ENCODE peak calls at places on chromosomes 16 and 17, in four cellular contexts. T is K562, P is HCT116, N is GM12878. W is an unnamed sample.

GRCh38 chr16:88835818-88836217 is 20.9 kb downstream of the GALNS start:
- DNase-seq in T (no peak), N (no peak), P (no peak), W (no peak)

GRCh38 chr16:27706803-27707685 is 157.1 kb downstream of the KATNIP start:
- DNase-seq in P (no peak), T (no peak), N (no peak), W (no peak)

GRCh38 chr16:75541236-75541635 is 5.3 kb upstream of the CHST5 start:
- DNase-seq in T (no peak), P (no peak), N (no peak), W (no peak)

GRCh38 chr16:30741461-30741914 is 6.7 kb upstream of the PHKG2 start:
- DNase-seq in N (no peak), T (no peak), P (peak), W (peak)

GRCh38 chr17:75411328-75412067 is 6.0 kb upstream of the GRB2 start:
- DNase-seq in T (no peak), P (no peak), N (no peak), W (no peak)

GRCh38 chr17:72928454-72929136 is 163.9 kb downstream of the SLC39A11 start:
- DNase-seq in P (no peak), T (no peak), N (no peak), W (peak)

GRCh38 chr16:88432174-88432573 is 20.9 kb upstream of the ZFPM1 start:
- DNase-seq in N (no peak), T (no peak), P (no peak), W (no peak)

GRCh38 chr16:1610841-1611653 is 825 bp downstream of the IFT140 start:
- DNase-seq in N (no peak), T (no peak), P (no peak), W (no peak)

GRCh38 chr17:75571197-75571884 is 16.3 kb upstream of the MYO15B start:
- DNase-seq in T (no peak), N (peak), P (no peak), W (no peak)

GRCh38 chr17:68356520-68356919 is 65.2 kb downstream of the ARSG start:
- DNase-seq in N (peak), T (no peak), P (no peak), W (no peak)

GRCh38 chr16:11848842-11849241 is 2.5 kb downstream of the RSL1D1 start:
- DNase-seq in T (no peak), N (no peak), P (no peak), W (no peak)

GRCh38 chr17:81967244-81967532 is 6.2 kb upstream of the NOTUM start:
- DNase-seq in N (no peak), T (no peak), P (no peak), W (no peak)

GRCh38 chr17:81968850-81969812 is 8.1 kb upstream of the NOTUM start:
- DNase-seq in N (no peak), P (no peak), T (no peak), W (no peak)

GRCh38 chr17:81968396-81968745 is 7.4 kb upstream of the NOTUM start:
- DNase-seq in T (no peak), P (no peak), N (no peak), W (no peak)

GRCh38 chr17:81966343-81967243 is 5.6 kb upstream of the NOTUM start:
- DNase-seq in T (no peak), P (no peak), N (no peak), W (peak)

DNA sequence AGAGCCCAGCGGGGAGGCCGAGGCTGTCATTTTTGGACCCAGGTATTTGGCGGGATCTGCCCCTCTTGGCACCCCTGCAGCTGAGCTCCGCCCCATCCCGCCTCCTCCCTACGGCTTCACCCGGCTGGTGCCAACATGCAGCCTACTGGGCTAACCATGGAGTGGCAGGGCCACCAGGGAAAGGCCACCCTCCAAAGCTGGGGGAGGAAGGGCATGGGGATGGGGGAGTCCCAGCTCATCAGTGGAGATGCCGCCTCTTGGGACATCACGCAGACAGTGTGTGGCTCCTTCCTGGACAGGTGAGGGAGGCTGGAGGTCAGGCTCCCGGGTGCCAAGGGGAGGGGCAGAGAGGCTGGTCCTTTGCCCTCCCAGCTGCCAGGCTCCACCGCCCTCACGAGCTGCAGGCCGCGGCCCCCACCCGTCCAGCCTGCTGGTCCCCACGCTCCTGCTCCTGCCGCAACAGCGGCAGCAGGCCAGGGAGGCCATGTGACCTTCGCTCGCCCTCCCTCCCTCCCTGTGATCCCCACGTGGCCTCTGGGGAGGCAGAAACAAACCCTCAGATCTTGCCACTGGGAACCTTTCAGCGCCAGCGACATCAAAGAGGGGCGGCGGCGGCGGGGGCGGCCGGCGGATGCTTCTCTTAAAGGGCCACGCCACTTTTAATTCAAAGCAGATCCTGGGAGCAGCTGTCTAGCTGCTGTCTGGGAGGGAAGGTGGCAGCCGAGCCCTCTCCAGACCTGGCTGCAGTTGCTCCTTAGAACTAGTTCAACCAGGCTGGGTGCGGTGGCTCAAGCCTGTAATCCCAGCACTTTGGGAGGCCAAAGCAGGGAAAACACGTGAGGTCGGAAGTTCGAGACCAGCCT is 6.8 kb upstream of the NOTUM start:
- DNase-seq in P (peak), T (peak), N (peak), W (peak)
- TF ChIP-seq SRF in P (no peak), T (no peak), N (no peak), W (no peak)

GRCh38 chr17:50938821-50939541 is 72.8 kb upstream of the TOB1 start:
- DNase-seq in P (no peak), N (no peak), T (no peak), W (no peak)

GRCh38 chr17:50934161-50934560 is 68.0 kb upstream of the TOB1 start:
- DNase-seq in N (no peak), P (no peak), T (no peak), W (no peak)

GRCh38 chr17:50934672-50935200 is 68.6 kb upstream of the TOB1 start:
- DNase-seq in N (no peak), P (no peak), T (peak), W (no peak)

GRCh38 chr17:50932584-50932901 is 66.4 kb upstream of the TOB1 start:
- DNase-seq in T (no peak), N (no peak), P (no peak), W (no peak)

DNA sequence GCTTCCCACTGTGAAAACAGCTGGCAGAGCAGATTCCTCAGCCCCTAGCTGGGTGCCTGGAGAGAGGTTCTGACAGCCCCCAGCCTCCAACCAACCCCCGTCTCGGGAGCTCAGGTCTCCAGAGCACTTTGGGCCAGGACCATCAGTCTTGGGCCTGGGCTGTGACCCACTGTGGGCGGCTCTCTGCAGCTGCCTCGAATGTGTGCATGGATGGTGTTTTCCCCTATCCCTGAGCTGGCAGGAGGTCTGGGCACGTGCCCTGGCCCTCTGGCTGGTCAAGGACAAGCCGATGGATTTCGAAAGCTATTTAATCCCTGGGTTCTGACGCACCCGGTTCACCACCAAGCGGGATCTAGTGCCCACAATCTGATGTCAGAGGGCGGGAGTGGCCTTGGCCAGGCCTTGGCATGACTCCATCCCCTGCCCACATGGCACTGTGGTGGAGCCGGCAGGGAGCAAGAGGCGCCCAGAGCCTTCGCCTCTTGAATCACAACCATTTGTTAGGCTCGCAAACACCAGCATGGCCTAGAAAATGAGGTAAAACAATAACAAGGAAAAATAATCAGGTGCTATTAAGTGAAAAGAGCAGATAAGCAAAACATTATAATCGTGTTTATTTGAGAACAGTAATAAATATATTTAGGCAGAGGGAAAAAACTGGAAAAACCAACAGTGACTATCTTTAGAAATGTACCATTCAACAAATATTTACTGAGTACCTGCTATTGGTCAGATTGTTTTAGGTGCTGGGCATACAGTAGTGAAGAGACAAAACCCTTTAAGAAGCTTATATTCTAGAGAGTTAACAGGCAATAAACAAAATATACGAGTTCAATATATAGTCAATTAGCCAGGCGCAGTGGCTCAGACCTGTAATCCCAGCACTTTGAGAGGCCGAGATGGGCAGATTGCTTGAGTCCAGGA is 69.3 kb upstream of the TOB1 start:
- DNase-seq in P (no peak), T (no peak), N (no peak), W (peak)
- TF ChIP-seq REST in P (no peak), T (no peak), N (no peak), W (no peak)

GRCh38 chr17:49687878-49688491 is 10.1 kb upstream of the SPOP start:
- DNase-seq in N (no peak), P (no peak), T (no peak), W (peak)
- TF ChIP-seq SRF in N (no peak), P (no peak), T (no peak), W (no peak)

GRCh38 chr17:44216674-44217073 is 2.8 kb downstream of the UBTF start:
- DNase-seq in T (no peak), P (no peak), N (no peak), W (no peak)

GRCh38 chr17:44219126-44219635 is 294 bp downstream of the UBTF start:
- DNase-seq in T (peak), N (no peak), P (no peak), W (peak)

GRCh38 chr17:44218344-44219125 is 940 bp downstream of the UBTF start:
- DNase-seq in P (peak), N (no peak), T (peak), W (peak)

GRCh38 chr17:44216173-44216572 is 3.3 kb downstream of the UBTF start:
- DNase-seq in N (peak), P (no peak), T (no peak), W (no peak)

DNA sequence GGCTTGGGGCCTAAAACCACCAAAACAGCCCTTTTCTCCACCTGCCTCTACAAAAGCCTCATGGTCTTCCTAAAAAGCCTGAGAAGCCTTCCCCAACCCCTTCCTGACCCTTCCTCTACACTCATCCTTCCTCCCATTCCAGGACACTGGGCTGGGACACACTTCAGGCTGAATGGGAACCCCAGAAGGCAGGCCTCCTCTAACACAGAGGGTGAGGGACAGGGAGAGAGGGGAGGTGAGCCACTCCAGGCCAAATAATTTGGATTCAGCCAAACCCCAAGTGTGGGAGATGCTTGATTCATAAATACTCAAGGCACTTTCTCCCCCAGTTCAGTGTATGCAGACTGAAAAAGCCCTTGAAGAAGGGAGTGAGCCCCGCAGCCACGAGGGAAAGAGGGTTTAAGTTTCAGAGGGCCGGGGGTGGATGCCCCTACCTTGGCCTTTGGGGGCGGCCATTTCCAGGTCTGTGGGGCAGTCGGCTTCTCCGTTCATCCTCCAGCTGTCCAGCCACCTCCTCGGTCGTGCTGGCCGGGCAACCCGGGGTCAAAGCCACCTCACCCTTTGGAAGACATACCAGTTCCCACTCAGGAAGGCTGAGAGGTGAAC is 1.6 kb downstream of the UBTF start:
- DNase-seq in N (no peak), T (no peak), P (no peak), W (no peak)
- TF ChIP-seq REST in N (no peak), T (peak), P (no peak), W (no peak)

GRCh38 chr16:84535408-84535807 is 30.9 kb upstream of the MEAK7 start:
- DNase-seq in P (no peak), T (no peak), N (no peak), W (peak)

GRCh38 chr16:84538441-84538840 is 34.0 kb upstream of the MEAK7 start:
- DNase-seq in N (no peak), T (no peak), P (no peak), W (no peak)

GRCh38 chr16:84535851-84536250 is 31.4 kb upstream of the MEAK7 start:
- DNase-seq in T (no peak), N (no peak), P (no peak), W (no peak)

GRCh38 chr16:84540194-84540593 is 35.7 kb upstream of the MEAK7 start:
- DNase-seq in P (no peak), T (no peak), N (no peak), W (no peak)

GRCh38 chr16:84537431-84538151 is 33.1 kb upstream of the MEAK7 start:
- DNase-seq in T (peak), N (no peak), P (no peak), W (no peak)
- TF ChIP-seq SRF in T (no peak), N (no peak), P (no peak), W (no peak)

GRCh38 chr17:38674013-38674748 is 576 bp downstream of the EPOP start:
- DNase-seq in T (peak), P (no peak), N (no peak), W (no peak)

GRCh38 chr17:38672788-38673713 is 1.7 kb downstream of the EPOP start:
- DNase-seq in N (no peak), P (no peak), T (no peak), W (no peak)

GRCh38 chr17:38673714-38674012 is 1.1 kb downstream of the EPOP start:
- DNase-seq in T (no peak), P (no peak), N (no peak), W (no peak)

GRCh38 chr17:38676706-38677504 is 2.1 kb upstream of the EPOP start:
- DNase-seq in P (peak), N (peak), T (peak), W (peak)

GRCh38 chr17:38674749-38675615 is at the start of gene EPOP:
- DNase-seq in T (peak), P (peak), N (no peak), W (peak)
- TF ChIP-seq REST in T (no peak), P (no peak), N (no peak), W (no peak)

DNA sequence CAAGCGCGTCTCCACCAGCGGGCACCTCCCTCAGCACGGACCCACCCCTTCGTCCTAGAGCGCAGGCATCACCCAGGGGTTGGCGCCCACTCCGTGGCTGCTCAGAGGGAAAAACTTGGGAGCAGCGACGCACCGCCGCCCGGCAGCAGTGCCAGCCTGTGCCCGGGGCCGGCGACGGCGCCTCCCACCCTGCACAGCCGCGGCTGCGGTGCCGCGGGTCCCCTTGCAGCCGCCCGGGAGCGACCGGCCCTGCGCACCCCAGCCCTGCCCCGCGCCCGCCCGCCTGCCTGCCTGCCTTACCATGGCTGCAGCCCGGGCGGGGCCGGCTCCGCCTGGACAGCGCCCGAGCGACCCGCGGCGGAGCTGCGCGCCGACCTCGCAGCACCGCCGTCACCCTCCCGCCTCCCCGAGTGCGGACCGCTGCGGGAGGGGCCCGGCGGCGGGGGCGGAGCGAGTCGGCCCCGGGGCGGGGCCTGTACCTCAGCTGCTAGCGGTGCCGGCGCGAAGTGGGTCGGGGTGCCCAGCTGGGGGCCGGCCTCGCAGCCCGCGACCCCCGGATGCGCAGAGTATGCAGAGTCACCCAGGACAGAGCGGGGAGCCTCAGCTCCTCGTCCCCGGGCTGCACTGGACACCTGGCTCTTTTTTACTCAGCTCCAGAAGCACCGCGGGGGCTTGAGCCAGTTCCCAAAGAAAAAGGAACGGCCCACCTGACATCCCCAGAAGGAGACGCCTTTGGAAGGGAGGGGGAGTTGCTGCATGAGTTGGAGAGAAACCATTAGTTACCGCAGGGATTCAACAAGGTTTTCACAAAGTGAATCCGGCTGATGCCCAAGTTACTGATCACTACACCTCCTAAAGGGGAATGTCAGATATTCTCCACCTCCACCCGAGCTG is 17.5 kb upstream of the MTMR4 start:
- DNase-seq in P (no peak), N (no peak), T (peak), W (no peak)
- TF ChIP-seq SRF in P (no peak), N (no peak), T (no peak), W (no peak)

GRCh38 chr17:18038861-18039534 is at the start of the genes ATPAF2 and GID4:
- DNase-seq in N (peak), T (peak), P (peak), W (peak)
- TF ChIP-seq REST in N (no peak), T (no peak), P (no peak), W (no peak)

DNA sequence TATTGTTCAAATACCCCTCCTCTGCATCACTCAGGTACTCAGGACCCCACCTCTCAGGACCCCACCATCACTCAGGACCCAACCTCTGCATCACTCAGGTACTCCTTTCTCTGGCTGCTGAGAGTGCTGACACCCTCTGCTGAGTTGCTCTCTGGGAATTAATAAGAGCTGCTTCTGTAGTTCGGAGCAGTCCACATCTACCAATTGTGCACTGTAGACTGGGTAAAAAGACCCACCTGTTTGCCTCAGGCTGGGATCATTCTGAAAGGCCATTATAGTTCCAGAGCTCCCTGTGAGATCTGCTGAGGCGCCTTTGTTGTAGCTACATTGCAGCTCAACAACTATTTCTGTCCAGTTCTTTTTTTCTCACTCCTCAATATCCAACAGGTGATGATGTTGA is 276.3 kb upstream of the MYOCD start:
- DNase-seq in T (no peak), P (no peak), N (no peak), W (no peak)
- TF ChIP-seq SRF in T (no peak), P (no peak), N (no peak), W (no peak)

GRCh38 chr16:50303605-50304466 is 37.5 kb downstream of the ADCY7 start:
- DNase-seq in T (no peak), N (no peak), P (no peak), W (peak)
- TF ChIP-seq REST in T (no peak), N (no peak), P (no peak), W (no peak)